ENCODE peak calls at places on chromosomes 4 and X, in five cellular contexts. One of them, this sample, is unnamed.

GRCh38 chr4:75834095-75834771 is 68.0 kb downstream of the PPEF2 start:
- DNase-seq in trophoblast cell: no peak
- DNase-seq in kidney glomerular epithelial cell: no peak
- DNase-seq in activated naive CD4-positive, alpha-beta T cell: no peak
- DNase-seq in NCI-H1105 treated with DMSO at 0.1 percent for 48 hours: no peak
- DNase-seq in this sample: no peak

GRCh38 chr4:124322234-124322831 is 390.2 kb downstream of the ANKRD50 start:
- DNase-seq in trophoblast cell: peak; percentile 79
- DNase-seq in kidney glomerular epithelial cell: peak; percentile 26
- DNase-seq in activated naive CD4-positive, alpha-beta T cell: no peak
- DNase-seq in NCI-H1105 treated with DMSO at 0.1 percent for 48 hours: no peak
- DNase-seq in this sample: no peak

GRCh38 chrX:104136241-104137019 is 20.4 kb downstream of the SLC25A53 start:
- DNase-seq in NCI-H1105 treated with DMSO at 0.1 percent for 48 hours: peak; percentile 67
- DNase-seq in kidney glomerular epithelial cell: peak; percentile 59
- DNase-seq in activated naive CD4-positive, alpha-beta T cell: no peak
- DNase-seq in trophoblast cell: peak; percentile 83
- DNase-seq in this sample: peak; percentile 20

GRCh38 chrX:22122510-22122909 is 90.4 kb downstream of the PHEX start:
- DNase-seq in kidney glomerular epithelial cell: no peak
- DNase-seq in activated naive CD4-positive, alpha-beta T cell: no peak
- DNase-seq in trophoblast cell: no peak
- DNase-seq in NCI-H1105 treated with DMSO at 0.1 percent for 48 hours: no peak
- DNase-seq in this sample: no peak

GRCh38 chr4:10074767-10075105 is 41.9 kb downstream of the WDR1 start:
- DNase-seq in NCI-H1105 treated with DMSO at 0.1 percent for 48 hours: no peak
- DNase-seq in kidney glomerular epithelial cell: peak; percentile 26
- DNase-seq in trophoblast cell: peak; percentile 48
- DNase-seq in activated naive CD4-positive, alpha-beta T cell: no peak
- DNase-seq in this sample: no peak

GRCh38 chr4:18020671-18021469 is 685 bp downstream of the LCORL start:
- DNase-seq in kidney glomerular epithelial cell: peak; percentile 52
- DNase-seq in NCI-H1105 treated with DMSO at 0.1 percent for 48 hours: peak; percentile 76
- DNase-seq in trophoblast cell: peak; percentile 51
- DNase-seq in activated naive CD4-positive, alpha-beta T cell: peak; percentile 1
- DNase-seq in this sample: no peak

GRCh38 chr4:166903408-166903807 is 330.9 kb downstream of the SPOCK3 start:
- DNase-seq in NCI-H1105 treated with DMSO at 0.1 percent for 48 hours: peak; percentile 47
- DNase-seq in trophoblast cell: no peak
- DNase-seq in kidney glomerular epithelial cell: no peak
- DNase-seq in activated naive CD4-positive, alpha-beta T cell: no peak
- DNase-seq in this sample: no peak

GRCh38 chr4:18479825-18480224 is 458.3 kb upstream of the LCORL start:
- DNase-seq in trophoblast cell: no peak
- DNase-seq in kidney glomerular epithelial cell: no peak
- DNase-seq in NCI-H1105 treated with DMSO at 0.1 percent for 48 hours: no peak
- DNase-seq in activated naive CD4-positive, alpha-beta T cell: no peak
- DNase-seq in this sample: no peak

GRCh38 chr4:47510506-47511143 is 25.6 kb downstream of the ATP10D start:
- DNase-seq in activated naive CD4-positive, alpha-beta T cell: no peak
- DNase-seq in trophoblast cell: peak; percentile 36
- DNase-seq in NCI-H1105 treated with DMSO at 0.1 percent for 48 hours: no peak
- DNase-seq in kidney glomerular epithelial cell: no peak
- DNase-seq in this sample: no peak

GRCh38 chrX:119709630-119710029 is 16.7 kb upstream of the SEPTIN6 start:
- DNase-seq in trophoblast cell: no peak
- DNase-seq in kidney glomerular epithelial cell: no peak
- DNase-seq in NCI-H1105 treated with DMSO at 0.1 percent for 48 hours: no peak
- DNase-seq in activated naive CD4-positive, alpha-beta T cell: no peak
- DNase-seq in this sample: no peak

GRCh38 chr4:183261953-183262775 is 57.9 kb downstream of the CLDN22 start:
- DNase-seq in trophoblast cell: peak; percentile 91
- DNase-seq in kidney glomerular epithelial cell: peak; percentile 67
- DNase-seq in NCI-H1105 treated with DMSO at 0.1 percent for 48 hours: peak; percentile 43
- DNase-seq in activated naive CD4-positive, alpha-beta T cell: peak; percentile 14
- DNase-seq in this sample: no peak

GRCh38 chr4:73450398-73451004 is 14.5 kb downstream of the AFP start:
- DNase-seq in trophoblast cell: peak; percentile 25
- DNase-seq in kidney glomerular epithelial cell: peak; percentile 88
- DNase-seq in activated naive CD4-positive, alpha-beta T cell: no peak
- DNase-seq in NCI-H1105 treated with DMSO at 0.1 percent for 48 hours: peak; percentile 73
- DNase-seq in this sample: no peak

GRCh38 chr4:118345813-118346212 is 7.0 kb downstream of the PRSS12 start:
- DNase-seq in NCI-H1105 treated with DMSO at 0.1 percent for 48 hours: no peak
- DNase-seq in kidney glomerular epithelial cell: no peak
- DNase-seq in activated naive CD4-positive, alpha-beta T cell: no peak
- DNase-seq in trophoblast cell: no peak
- DNase-seq in this sample: no peak

This sample was measured in D721Med.